ENCODE peak calls at places on chromosomes 4 and X, in eight cellular contexts. One of them, this sample, is unnamed.

GRCh38 chr4:88979292-88979691 is 77.7 kb downstream of the FAM13A start:
- DNase-seq in type B pancreatic cell: no peak
- DNase-seq in A549: no peak
- DNase-seq in thoracic aorta: no peak
- DNase-seq in fibroblast of mammary gland: no peak
- DNase-seq in heart left ventricle: no peak
- DNase-seq in transverse colon: no peak
- DNase-seq in CD4-positive, alpha-beta T cell: no peak
- DNase-seq in this sample: no peak

GRCh38 chr4:25756503-25756902 is 100.9 kb downstream of the SLC34A2 start:
- DNase-seq in type B pancreatic cell: no peak
- DNase-seq in A549: no peak
- DNase-seq in thoracic aorta: no peak
- DNase-seq in fibroblast of mammary gland: peak
- DNase-seq in heart left ventricle: no peak
- DNase-seq in transverse colon: no peak
- DNase-seq in CD4-positive, alpha-beta T cell: no peak
- DNase-seq in this sample: no peak

GRCh38 chrX:17459008-17459407 is 84.0 kb downstream of the NHS start:
- DNase-seq in type B pancreatic cell: no peak
- DNase-seq in A549: no peak
- DNase-seq in thoracic aorta: no peak
- DNase-seq in fibroblast of mammary gland: peak
- DNase-seq in heart left ventricle: peak
- DNase-seq in transverse colon: no peak
- DNase-seq in CD4-positive, alpha-beta T cell: no peak
- DNase-seq in this sample: no peak

GRCh38 chrX:51902651-51903050 is 9.2 kb downstream of the MAGED1 start:
- DNase-seq in type B pancreatic cell: no peak
- DNase-seq in A549: no peak
- DNase-seq in thoracic aorta: no peak
- DNase-seq in fibroblast of mammary gland: no peak
- DNase-seq in heart left ventricle: no peak
- DNase-seq in transverse colon: no peak
- DNase-seq in CD4-positive, alpha-beta T cell: no peak
- DNase-seq in this sample: no peak

GRCh38 chrX:124435616-124436015 is 89.3 kb downstream of the SH2D1A start:
- DNase-seq in type B pancreatic cell: no peak
- DNase-seq in A549: no peak
- DNase-seq in thoracic aorta: no peak
- DNase-seq in fibroblast of mammary gland: no peak
- DNase-seq in heart left ventricle: no peak
- DNase-seq in transverse colon: no peak
- DNase-seq in CD4-positive, alpha-beta T cell: no peak
- DNase-seq in this sample: no peak

GRCh38 chr4:55356991-55357461 is 11.0 kb downstream of the SRD5A3 start:
- DNase-seq in type B pancreatic cell: no peak
- DNase-seq in A549: peak
- DNase-seq in thoracic aorta: no peak
- DNase-seq in fibroblast of mammary gland: peak
- DNase-seq in heart left ventricle: no peak
- DNase-seq in transverse colon: no peak
- DNase-seq in CD4-positive, alpha-beta T cell: no peak
- DNase-seq in this sample: no peak

GRCh38 chrX:68440940-68441339 is 7.6 kb upstream of the OPHN1 start:
- DNase-seq in type B pancreatic cell: no peak
- DNase-seq in A549: peak
- DNase-seq in thoracic aorta: peak
- DNase-seq in fibroblast of mammary gland: peak
- DNase-seq in heart left ventricle: peak
- DNase-seq in transverse colon: peak
- DNase-seq in CD4-positive, alpha-beta T cell: no peak
- DNase-seq in this sample: no peak

GRCh38 chrX:150203249-150203647 is 159.9 kb upstream of the MAMLD1 start:
- DNase-seq in type B pancreatic cell: no peak
- DNase-seq in A549: no peak
- DNase-seq in thoracic aorta: no peak
- DNase-seq in fibroblast of mammary gland: no peak
- DNase-seq in heart left ventricle: no peak
- DNase-seq in transverse colon: no peak
- DNase-seq in CD4-positive, alpha-beta T cell: no peak
- DNase-seq in this sample: no peak

GRCh38 chr4:137610960-137611359 is 78.7 kb upstream of the PCDH18 start:
- DNase-seq in type B pancreatic cell: no peak
- DNase-seq in A549: peak
- DNase-seq in thoracic aorta: no peak
- DNase-seq in fibroblast of mammary gland: peak
- DNase-seq in heart left ventricle: no peak
- DNase-seq in transverse colon: no peak
- DNase-seq in CD4-positive, alpha-beta T cell: no peak
- DNase-seq in this sample: no peak

GRCh38 chrX:32281853-32282252 is 929.5 kb downstream of the DMD start:
- DNase-seq in type B pancreatic cell: no peak
- DNase-seq in A549: no peak
- DNase-seq in thoracic aorta: no peak
- DNase-seq in fibroblast of mammary gland: no peak
- DNase-seq in heart left ventricle: no peak
- DNase-seq in transverse colon: no peak
- DNase-seq in CD4-positive, alpha-beta T cell: no peak
- DNase-seq in this sample: no peak

GRCh38 chr4:98262431-98262830 is 1.2 kb downstream of the RAP1GDS1 start:
- DNase-seq in type B pancreatic cell: no peak
- DNase-seq in A549: no peak
- DNase-seq in thoracic aorta: no peak
- DNase-seq in fibroblast of mammary gland: peak
- DNase-seq in heart left ventricle: no peak
- DNase-seq in transverse colon: no peak
- DNase-seq in CD4-positive, alpha-beta T cell: no peak
- DNase-seq in this sample: no peak

GRCh38 chr4:1961563-1961962 is 47.2 kb downstream of the NELFA start:
- DNase-seq in type B pancreatic cell: no peak
- DNase-seq in A549: no peak
- DNase-seq in thoracic aorta: no peak
- DNase-seq in fibroblast of mammary gland: no peak
- DNase-seq in heart left ventricle: no peak
- DNase-seq in transverse colon: no peak
- DNase-seq in CD4-positive, alpha-beta T cell: no peak
- DNase-seq in this sample: no peak

GRCh38 chr4:6474053-6474568 is 1.7 kb upstream of the PPP2R2C start:
- DNase-seq in type B pancreatic cell: peak
- DNase-seq in A549: peak
- DNase-seq in thoracic aorta: no peak
- DNase-seq in fibroblast of mammary gland: no peak
- DNase-seq in heart left ventricle: no peak
- DNase-seq in transverse colon: no peak
- DNase-seq in CD4-positive, alpha-beta T cell: no peak
- DNase-seq in this sample: peak

GRCh38 chr4:159238631-159239030 is 135.8 kb downstream of the RAPGEF2 start:
- DNase-seq in type B pancreatic cell: no peak
- DNase-seq in A549: no peak
- DNase-seq in thoracic aorta: no peak
- DNase-seq in fibroblast of mammary gland: no peak
- DNase-seq in heart left ventricle: no peak
- DNase-seq in transverse colon: no peak
- DNase-seq in CD4-positive, alpha-beta T cell: no peak
- DNase-seq in this sample: no peak

GRCh38 chr4:13432453-13432852 is 51.7 kb downstream of the RAB28 start:
- DNase-seq in type B pancreatic cell: no peak
- DNase-seq in A549: no peak
- DNase-seq in thoracic aorta: no peak
- DNase-seq in fibroblast of mammary gland: no peak
- DNase-seq in heart left ventricle: no peak
- DNase-seq in transverse colon: no peak
- DNase-seq in CD4-positive, alpha-beta T cell: no peak
- DNase-seq in this sample: no peak

GRCh38 chr4:13427599-13428325 is 56.4 kb downstream of the RAB28 start:
- DNase-seq in type B pancreatic cell: no peak
- DNase-seq in A549: no peak
- DNase-seq in thoracic aorta: no peak
- DNase-seq in fibroblast of mammary gland: no peak
- DNase-seq in heart left ventricle: no peak
- DNase-seq in transverse colon: no peak
- DNase-seq in CD4-positive, alpha-beta T cell: no peak
- DNase-seq in this sample: no peak

GRCh38 chr4:13436962-13437361 is 47.2 kb downstream of the RAB28 start:
- DNase-seq in type B pancreatic cell: no peak
- DNase-seq in A549: no peak
- DNase-seq in thoracic aorta: no peak
- DNase-seq in fibroblast of mammary gland: no peak
- DNase-seq in heart left ventricle: no peak
- DNase-seq in transverse colon: no peak
- DNase-seq in CD4-positive, alpha-beta T cell: no peak
- DNase-seq in this sample: no peak

GRCh38 chr4:13430834-13431568 is 53.1 kb downstream of the RAB28 start:
- DNase-seq in type B pancreatic cell: no peak
- DNase-seq in A549: no peak
- DNase-seq in thoracic aorta: no peak
- DNase-seq in fibroblast of mammary gland: no peak
- DNase-seq in heart left ventricle: no peak
- DNase-seq in transverse colon: no peak
- DNase-seq in CD4-positive, alpha-beta T cell: no peak
- DNase-seq in this sample: no peak
- TF ChIP-seq CTCF in type B pancreatic cell: peak
- TF ChIP-seq CTCF in A549: no peak
- TF ChIP-seq CTCF in thoracic aorta: no peak
- TF ChIP-seq CTCF in fibroblast of mammary gland: peak
- TF ChIP-seq CTCF in heart left ventricle: no peak
- TF ChIP-seq CTCF in transverse colon: peak
- TF ChIP-seq CTCF in CD4-positive, alpha-beta T cell: no peak
- TF ChIP-seq CTCF in this sample: no peak

GRCh38 chrX:69508610-69509009 is 4.5 kb downstream of the NALF2 start:
- DNase-seq in type B pancreatic cell: no peak
- DNase-seq in A549: no peak
- DNase-seq in thoracic aorta: no peak
- DNase-seq in fibroblast of mammary gland: no peak
- DNase-seq in heart left ventricle: no peak
- DNase-seq in transverse colon: no peak
- DNase-seq in CD4-positive, alpha-beta T cell: no peak
- DNase-seq in this sample: no peak
- TF ChIP-seq CTCF in type B pancreatic cell: no peak
- TF ChIP-seq CTCF in A549: no peak
- TF ChIP-seq CTCF in thoracic aorta: no peak
- TF ChIP-seq CTCF in fibroblast of mammary gland: no peak
- TF ChIP-seq CTCF in heart left ventricle: no peak
- TF ChIP-seq CTCF in transverse colon: no peak
- TF ChIP-seq CTCF in CD4-positive, alpha-beta T cell: no peak
- TF ChIP-seq CTCF in this sample: no peak

DNA sequence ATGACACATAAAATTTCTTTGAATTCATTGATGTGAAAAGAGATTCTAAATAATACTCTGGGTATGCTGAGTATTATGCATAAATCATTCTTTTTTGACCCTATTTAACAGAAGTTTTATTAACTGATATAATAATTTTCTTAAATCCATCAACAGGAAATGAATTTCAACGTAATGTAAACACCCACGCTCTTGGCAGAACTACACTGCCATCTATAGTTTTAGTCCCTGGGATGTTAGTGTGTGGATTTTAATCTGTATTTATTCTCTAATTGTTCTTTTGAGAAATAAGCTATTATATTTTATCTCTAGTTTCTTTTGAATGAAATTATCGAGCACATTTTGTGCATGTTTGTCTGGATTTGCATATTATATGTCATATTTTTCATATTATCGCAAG is 666.8 kb upstream of the NDST4 start:
- DNase-seq in type B pancreatic cell: no peak
- DNase-seq in A549: no peak
- DNase-seq in thoracic aorta: no peak
- DNase-seq in fibroblast of mammary gland: no peak
- DNase-seq in heart left ventricle: no peak
- DNase-seq in transverse colon: no peak
- DNase-seq in CD4-positive, alpha-beta T cell: no peak
- DNase-seq in this sample: no peak
- TF ChIP-seq CTCF in type B pancreatic cell: no peak
- TF ChIP-seq CTCF in A549: no peak
- TF ChIP-seq CTCF in thoracic aorta: no peak
- TF ChIP-seq CTCF in fibroblast of mammary gland: no peak
- TF ChIP-seq CTCF in heart left ventricle: no peak
- TF ChIP-seq CTCF in transverse colon: no peak
- TF ChIP-seq CTCF in CD4-positive, alpha-beta T cell: no peak
- TF ChIP-seq CTCF in this sample: no peak

GRCh38 chr4:123862812-123863211 is 466.2 kb downstream of the SPRY1 start:
- DNase-seq in type B pancreatic cell: no peak
- DNase-seq in A549: no peak
- DNase-seq in thoracic aorta: no peak
- DNase-seq in fibroblast of mammary gland: no peak
- DNase-seq in heart left ventricle: no peak
- DNase-seq in transverse colon: no peak
- DNase-seq in CD4-positive, alpha-beta T cell: no peak
- DNase-seq in this sample: no peak

GRCh38 chr4:123851521-123851920 is 454.9 kb downstream of the SPRY1 start:
- DNase-seq in type B pancreatic cell: no peak
- DNase-seq in A549: no peak
- DNase-seq in thoracic aorta: no peak
- DNase-seq in fibroblast of mammary gland: no peak
- DNase-seq in heart left ventricle: no peak
- DNase-seq in transverse colon: no peak
- DNase-seq in CD4-positive, alpha-beta T cell: no peak
- DNase-seq in this sample: no peak

GRCh38 chr4:123853651-123854050 is 457.1 kb downstream of the SPRY1 start:
- DNase-seq in type B pancreatic cell: no peak
- DNase-seq in A549: no peak
- DNase-seq in thoracic aorta: no peak
- DNase-seq in fibroblast of mammary gland: no peak
- DNase-seq in heart left ventricle: no peak
- DNase-seq in transverse colon: no peak
- DNase-seq in CD4-positive, alpha-beta T cell: no peak
- DNase-seq in this sample: no peak

GRCh38 chr4:123858465-123858864 is 461.9 kb downstream of the SPRY1 start:
- DNase-seq in type B pancreatic cell: no peak
- DNase-seq in A549: no peak
- DNase-seq in thoracic aorta: no peak
- DNase-seq in fibroblast of mammary gland: no peak
- DNase-seq in heart left ventricle: no peak
- DNase-seq in transverse colon: no peak
- DNase-seq in CD4-positive, alpha-beta T cell: no peak
- DNase-seq in this sample: no peak

DNA sequence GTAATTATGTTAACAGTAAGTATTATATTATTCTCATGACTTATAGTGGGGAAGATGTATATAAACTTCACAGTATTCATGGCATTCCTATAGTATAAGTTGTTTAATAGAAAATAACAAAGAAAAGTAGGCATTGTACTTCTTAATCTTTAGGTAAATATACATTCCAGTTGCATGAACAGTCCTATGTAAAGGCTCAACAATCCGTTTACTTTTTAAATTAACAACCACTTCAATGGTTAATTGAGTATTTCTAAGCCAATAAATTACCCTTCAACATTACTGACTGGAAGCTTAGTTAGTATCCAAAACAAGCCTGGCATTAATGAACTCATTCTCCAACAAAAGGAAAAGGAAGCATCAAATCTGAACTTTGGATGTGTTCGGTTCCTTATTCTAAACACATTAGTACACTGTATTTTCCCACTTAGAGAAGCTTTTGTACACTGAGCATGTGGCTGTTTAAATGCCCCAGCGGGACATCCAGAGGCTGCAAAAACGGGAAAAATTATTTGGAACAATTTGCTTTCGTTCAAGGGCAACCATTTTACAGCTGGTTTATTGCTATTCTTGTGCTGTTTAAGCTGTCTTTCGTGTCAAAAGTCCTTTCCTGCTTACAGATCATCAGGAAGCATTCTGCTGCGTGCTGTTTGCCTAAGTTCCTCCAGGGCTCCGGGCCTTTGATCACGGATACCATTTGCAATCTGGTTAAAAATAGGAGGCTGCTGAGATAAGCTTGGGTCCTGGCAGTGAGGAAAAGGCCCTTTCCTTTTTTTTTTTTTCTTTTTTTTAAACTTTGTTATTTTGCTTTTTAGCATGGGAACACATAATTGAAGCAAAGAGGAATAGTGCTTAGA is 460.3 kb downstream of the SPRY1 start:
- DNase-seq in type B pancreatic cell: no peak
- DNase-seq in A549: peak
- DNase-seq in thoracic aorta: no peak
- DNase-seq in fibroblast of mammary gland: peak
- DNase-seq in heart left ventricle: peak
- DNase-seq in transverse colon: peak
- DNase-seq in CD4-positive, alpha-beta T cell: no peak
- DNase-seq in this sample: no peak
- TF ChIP-seq CTCF in type B pancreatic cell: peak
- TF ChIP-seq CTCF in A549: no peak
- TF ChIP-seq CTCF in thoracic aorta: peak
- TF ChIP-seq CTCF in fibroblast of mammary gland: peak
- TF ChIP-seq CTCF in heart left ventricle: peak
- TF ChIP-seq CTCF in transverse colon: peak
- TF ChIP-seq CTCF in CD4-positive, alpha-beta T cell: no peak
- TF ChIP-seq CTCF in this sample: no peak

This sample was measured in esophagus muscularis mucosa.